ENCODE peak calls at places on chromosomes 13 and 19, in four cellular contexts. U is stimulated activated naive CD8-positive, alpha-beta T cell treated with anti-CD3 and anti-CD28 coated beads, Interleukin-15, Interleukin-2, amounts not matched to agents 100 U/mL and 50 U/mL, for 24 hours; B is T-cell; L is endothelial cell of umbilical vein. R is an unnamed sample.

GRCh38 chr19:38557205-38557799 is 60.5 kb downstream of the MAP4K1 start:
- DNase-seq in U (peak), B (no peak), L (no peak), R (peak)

GRCh38 chr19:33815410-33816340 is 19.0 kb downstream of the KCTD15 start:
- DNase-seq in U (no peak), B (no peak), L (no peak), R (no peak)

GRCh38 chr13:31160857-31161582 is 684 bp downstream of the HSPH1 start:
- DNase-seq in U (peak), B (peak), L (peak), R (peak)

GRCh38 chr19:55720214-55720746 is 17.9 kb downstream of the NLRP9 start:
- DNase-seq in U (no peak), B (no peak), L (no peak), R (no peak)

GRCh38 chr13:24269803-24270202 is 39.6 kb upstream of the C1QTNF9 start:
- DNase-seq in U (no peak), B (no peak), L (no peak), R (no peak)

GRCh38 chr13:92827503-92827902 is 399.1 kb upstream of the GPC6 start:
- DNase-seq in U (no peak), B (no peak), L (no peak), R (no peak)

GRCh38 chr13:99626461-99627082 is 125.3 kb downstream of the TM9SF2 start:
- DNase-seq in U (no peak), B (no peak), L (no peak), R (no peak)

GRCh38 chr13:33645591-33646554 is 172.1 kb upstream of the RFC3 start:
- DNase-seq in U (no peak), B (no peak), L (no peak), R (no peak)

GRCh38 chr19:45778010-45778671 is 4.1 kb downstream of the DMPK start:
- DNase-seq in U (no peak), B (no peak), L (no peak), R (no peak)

GRCh38 chr19:38736036-38736412 is 8.2 kb downstream of the CAPN12 start:
- DNase-seq in U (peak), B (peak), L (no peak), R (peak)

GRCh38 chr19:46845959-46846459 is 4.6 kb downstream of the AP2S1 start:
- DNase-seq in U (no peak), B (no peak), L (no peak), R (no peak)

GRCh38 chr19:49637865-49638350 is 2.0 kb downstream of the RRAS start:
- DNase-seq in U (peak), B (no peak), L (peak), R (no peak)

GRCh38 chr19:45507864-45508680 is 793 bp downstream of the VASP start:
- DNase-seq in U (peak), B (no peak), L (peak), R (no peak)

GRCh38 chr19:10227215-10227971 is 3.7 kb downstream of the S1PR2 start:
- DNase-seq in U (no peak), B (no peak), L (no peak), R (no peak)

GRCh38 chr13:29196409-29197074 is 376.4 kb downstream of the MTUS2 start:
- DNase-seq in U (no peak), B (no peak), L (no peak), R (no peak)

GRCh38 chr13:75473472-75473871 is 8.5 kb downstream of the TBC1D4 start:
- DNase-seq in U (no peak), B (no peak), L (no peak), R (no peak)

GRCh38 chr13:34037636-34038325 is 219.8 kb downstream of the RFC3 start:
- DNase-seq in U (no peak), B (no peak), L (no peak), R (no peak)

GRCh38 chr19:1354496-1355257 is 29.0 kb upstream of the NDUFS7 start:
- DNase-seq in U (peak), B (peak), L (peak), R (peak)

GRCh38 chr19:46350029-46350757 is 3.3 kb downstream of the PPP5C start:
- DNase-seq in U (peak), B (no peak), L (no peak), R (no peak)

GRCh38 chr13:67230774-67231480 is 791 bp upstream of the PCDH9 start:
- DNase-seq in U (peak), B (no peak), L (peak), R (peak)

GRCh38 chr13:50450279-50450678 is 393.2 kb downstream of the DLEU7 start:
- DNase-seq in U (no peak), B (no peak), L (no peak), R (no peak)

R was measured in GM10248.